ENCODE peak calls at places on chromosomes 4 and X, in seven cellular contexts. D, Q, P, W, J, I and Y are unnamed samples.
A peak's percentile ranks its signal among the peaks of the same experiment; 100 is the strongest.

GRCh38 chrX:97766496-97767095 is 882.9 kb downstream of the RPA4 start:
- DNase-seq in D (no peak), Q (no peak), P (no peak), W (no peak), J (no peak), I (no peak), Y (no peak)

GRCh38 chr4:123846627-123847026 is 450.0 kb downstream of the SPRY1 start:
- DNase-seq in D (no peak), Q (no peak), P (no peak), W (peak; percentile 38), J (no peak), I (no peak), Y (no peak)

GRCh38 chrX:21132686-21133393 is 241.4 kb upstream of the CNKSR2 start:
- DNase-seq in D (no peak), Q (no peak), P (no peak), W (no peak), J (no peak), I (no peak), Y (no peak)

GRCh38 chr4:73901031-73901430 is 31.8 kb downstream of the CXCL1 start:
- DNase-seq in D (no peak), Q (no peak), P (no peak), W (peak; percentile 72), J (no peak), I (no peak), Y (no peak)

GRCh38 chrX:107450823-107451509 is 1.5 kb downstream of the FRMPD3 start:
- DNase-seq in D (no peak), Q (peak; percentile 26), P (peak; percentile 65), W (no peak), J (peak; percentile 54), I (peak; percentile 62), Y (no peak)

GRCh38 chrX:155535866-155536265 is 76.9 kb downstream of the TMLHE start:
- DNase-seq in D (no peak), Q (no peak), P (no peak), W (no peak), J (no peak), I (no peak), Y (no peak)

GRCh38 chr4:80308466-80308822 is 27.1 kb upstream of the CFAP299 start:
- DNase-seq in D (no peak), Q (no peak), P (no peak), W (no peak), J (no peak), I (no peak), Y (no peak)

GRCh38 chr4:22458112-22458511 is 57.8 kb downstream of the ADGRA3 start:
- DNase-seq in D (no peak), Q (no peak), P (no peak), W (no peak), J (no peak), I (no peak), Y (no peak)

GRCh38 chr4:54322817-54323417 is 93.8 kb downstream of the PDGFRA start:
- DNase-seq in D (peak; percentile 77), Q (peak; percentile 55), P (peak; percentile 11), W (peak; percentile 62), J (no peak), I (peak; percentile 78), Y (peak; percentile 1)

GRCh38 chrX:51837451-51837850 is 56.0 kb upstream of the MAGED1 start:
- DNase-seq in D (no peak), Q (no peak), P (no peak), W (no peak), J (no peak), I (no peak), Y (no peak)

GRCh38 chr4:10028910-10029309 is 7.6 kb upstream of the SLC2A9 start:
- DNase-seq in D (no peak), Q (no peak), P (no peak), W (no peak), J (no peak), I (no peak), Y (no peak)

GRCh38 chrX:14064632-14065432 is 35.1 kb upstream of the GEMIN8 start:
- DNase-seq in D (no peak), Q (no peak), P (no peak), W (peak; percentile 2), J (no peak), I (no peak), Y (no peak)

GRCh38 chr4:3487861-3488260 is 24.8 kb downstream of the DOK7 start:
- DNase-seq in D (no peak), Q (no peak), P (no peak), W (no peak), J (no peak), I (no peak), Y (no peak)